ENCODE peak calls at places on chromosome 13, in five cellular contexts. Q is psoas muscle, E is nucleus accumbens, P is HL-60, D is amniotic epithelial cell. G is an unnamed sample.

GRCh38 chr13:33218020-33218419 is 67.5 kb downstream of the STARD13 start:
- DNase-seq in E (no peak), P (no peak), Q (no peak), D (peak), G (no peak)

GRCh38 chr13:27339299-27339698 is 68.7 kb downstream of the RASL11A start:
- DNase-seq in D (peak), Q (no peak), P (peak), E (no peak), G (no peak)

GRCh38 chr13:44465318-44465717 is 91.7 kb downstream of the SERP2 start:
- DNase-seq in D (no peak), P (no peak), Q (no peak), E (no peak), G (no peak)

GRCh38 chr13:91017669-91018053 is 329.8 kb upstream of the MIR17HG start:
- DNase-seq in E (no peak), D (peak), Q (no peak), P (no peak), G (no peak)

GRCh38 chr13:56622840-56623239 is 517.9 kb upstream of the PRR20A start:
- DNase-seq in E (no peak), P (no peak), Q (no peak), D (no peak), G (no peak)

GRCh38 chr13:99655351-99656091 is 154.2 kb downstream of the TM9SF2 start:
- DNase-seq in D (peak), P (no peak), E (no peak), Q (no peak), G (no peak)

GRCh38 chr13:23786607-23787006 is 102.6 kb downstream of the MIPEP start:
- DNase-seq in D (no peak), P (no peak), Q (no peak), E (no peak), G (no peak)

GRCh38 chr13:81326913-81327312 is 986.0 kb upstream of the SPRY2 start:
- DNase-seq in E (no peak), P (no peak), D (no peak), Q (no peak), G (no peak)

GRCh38 chr13:110154370-110155031 is 152.5 kb downstream of the COL4A1 start:
- DNase-seq in Q (no peak), P (peak), D (no peak), E (no peak), G (no peak)

GRCh38 chr13:52399708-52400107 is 6.3 kb downstream of the THSD1 start:
- DNase-seq in D (peak), P (no peak), E (no peak), Q (no peak), G (no peak)

GRCh38 chr13:40694426-40694825 is 28.0 kb upstream of the FOXO1 start:
- DNase-seq in E (no peak), P (no peak), D (no peak), Q (no peak), G (no peak)

GRCh38 chr13:110815471-110816204 is 99.2 kb downstream of the ANKRD10 start:
- DNase-seq in D (peak), Q (no peak), E (no peak), P (no peak), G (no peak)

GRCh38 chr13:103395140-103395539 is 328.9 kb upstream of the SLC10A2 start:
- DNase-seq in D (no peak), Q (no peak), E (no peak), P (no peak), G (no peak)

GRCh38 chr13:51862965-51863364 is 1.2 kb downstream of the CCDC70 start:
- DNase-seq in Q (no peak), E (no peak), D (no peak), P (no peak), G (no peak)

GRCh38 chr13:48234652-48235099 is 1.7 kb downstream of the ITM2B start:
- DNase-seq in D (no peak), E (no peak), Q (no peak), P (no peak), G (no peak)

GRCh38 chr13:71118779-71119364 is 748.1 kb downstream of the DACH1 start:
- DNase-seq in Q (no peak), P (no peak), D (no peak), E (no peak), G (no peak)

GRCh38 chr13:114053026-114053425 is 79.2 kb upstream of the C13orf46 start:
- DNase-seq in E (no peak), P (peak), D (peak), Q (no peak), G (no peak)

GRCh38 chr13:51478418-51479198 is 25.8 kb upstream of the INTS6 start:
- DNase-seq in E (no peak), D (no peak), P (no peak), Q (no peak), G (no peak)

GRCh38 chr13:38685974-38686571 is 804 bp upstream of the FREM2 start:
- DNase-seq in D (no peak), Q (no peak), E (no peak), P (no peak), G (no peak)

GRCh38 chr13:104810242-104810641 is 1725.2 kb downstream of the EFNB2 start:
- DNase-seq in P (peak), D (no peak), Q (no peak), E (no peak), G (peak)

GRCh38 chr13:21579754-21580316 is 24.1 kb downstream of the MICU2 start:
- DNase-seq in E (no peak), P (no peak), Q (no peak), D (no peak), G (peak)